ENCODE peak calls at places on chromosomes 12 and 14, in five cellular contexts. One of them, this sample, is unnamed.

GRCh38 chr12:131097247-131098177 is 143.8 kb downstream of the ADGRD1 start:
- DNase-seq in A549: no peak
- DNase-seq in body of pancreas: no peak
- DNase-seq in fibroblast of lung: no peak
- DNase-seq in stomach: no peak
- DNase-seq in this sample: peak; percentile 30

GRCh38 chr12:93699271-93700141 is 22.3 kb downstream of the CRADD start:
- DNase-seq in A549: no peak
- DNase-seq in body of pancreas: no peak
- DNase-seq in fibroblast of lung: peak; percentile 95
- DNase-seq in stomach: no peak
- DNase-seq in this sample: no peak

GRCh38 chr12:114913871-114914801 is 230.2 kb upstream of the TBX3 start:
- DNase-seq in body of pancreas: no peak
- DNase-seq in fibroblast of lung: peak; percentile 63
- DNase-seq in stomach: no peak
- DNase-seq in A549: peak; percentile 44
- DNase-seq in this sample: no peak

GRCh38 chr14:104545151-104545931 is 34.2 kb upstream of the C14orf180 start:
- DNase-seq in A549: no peak
- DNase-seq in stomach: no peak
- DNase-seq in fibroblast of lung: peak; percentile 5
- DNase-seq in body of pancreas: no peak
- DNase-seq in this sample: no peak

GRCh38 chr12:70695361-70696023 is 58.3 kb upstream of the PTPRB start:
- DNase-seq in A549: no peak
- DNase-seq in body of pancreas: no peak
- DNase-seq in stomach: no peak
- DNase-seq in fibroblast of lung: no peak
- DNase-seq in this sample: no peak

GRCh38 chr14:94239416-94239815 is 53.7 kb downstream of the SERPINA10 start:
- DNase-seq in fibroblast of lung: no peak
- DNase-seq in body of pancreas: no peak
- DNase-seq in A549: no peak
- DNase-seq in stomach: no peak
- DNase-seq in this sample: no peak

GRCh38 chr14:70156602-70157001 is 32.1 kb downstream of the SLC8A3 start:
- DNase-seq in stomach: no peak
- DNase-seq in body of pancreas: no peak
- DNase-seq in fibroblast of lung: no peak
- DNase-seq in A549: no peak
- DNase-seq in this sample: no peak

GRCh38 chr14:68987653-68988036 is 8.5 kb upstream of the ACTN1 start:
- DNase-seq in fibroblast of lung: no peak
- DNase-seq in A549: peak; percentile 25
- DNase-seq in stomach: no peak
- DNase-seq in body of pancreas: no peak
- DNase-seq in this sample: peak; percentile 80

GRCh38 chr14:49623941-49624806 is 3.6 kb downstream of the MGAT2 start:
- DNase-seq in stomach: no peak
- DNase-seq in fibroblast of lung: no peak
- DNase-seq in body of pancreas: no peak
- DNase-seq in A549: no peak
- DNase-seq in this sample: no peak

GRCh38 chr12:127363392-127363791 is 903.6 kb upstream of the TMEM132C start:
- DNase-seq in body of pancreas: no peak
- DNase-seq in A549: no peak
- DNase-seq in fibroblast of lung: no peak
- DNase-seq in stomach: no peak
- DNase-seq in this sample: no peak

GRCh38 chr12:2084553-2085296 is 31.9 kb downstream of the CACNA1C start:
- DNase-seq in fibroblast of lung: peak; percentile 80
- DNase-seq in body of pancreas: no peak
- DNase-seq in stomach: no peak
- DNase-seq in A549: no peak
- DNase-seq in this sample: no peak

GRCh38 chr12:6279256-6279628 is 31.2 kb upstream of the PLEKHG6 start:
- DNase-seq in body of pancreas: no peak
- DNase-seq in A549: no peak
- DNase-seq in fibroblast of lung: no peak
- DNase-seq in stomach: no peak
- DNase-seq in this sample: no peak

GRCh38 chr14:49051328-49052060 is 534.7 kb downstream of the RPS29 start:
- DNase-seq in stomach: no peak
- DNase-seq in fibroblast of lung: peak; percentile 73
- DNase-seq in body of pancreas: no peak
- DNase-seq in A549: no peak
- DNase-seq in this sample: no peak

GRCh38 chr12:9870311-9870866 is 1.2 kb upstream of the CLEC2B start:
- DNase-seq in A549: no peak
- DNase-seq in stomach: no peak
- DNase-seq in body of pancreas: no peak
- DNase-seq in fibroblast of lung: no peak
- DNase-seq in this sample: no peak

GRCh38 chr12:121534495-121535148 is 46.2 kb downstream of the KDM2B start:
- DNase-seq in body of pancreas: no peak
- DNase-seq in A549: no peak
- DNase-seq in stomach: no peak
- DNase-seq in fibroblast of lung: no peak
- DNase-seq in this sample: no peak
- H3K4me3 ChIP-seq in body of pancreas: no peak overlapping the region
- H3K4me3 ChIP-seq in A549: no peak overlapping the region
- H3K4me3 ChIP-seq in stomach: no peak overlapping the region
- H3K4me3 ChIP-seq in fibroblast of lung: no peak overlapping the region
- H3K4me3 ChIP-seq in this sample: no peak overlapping the region

DNA sequence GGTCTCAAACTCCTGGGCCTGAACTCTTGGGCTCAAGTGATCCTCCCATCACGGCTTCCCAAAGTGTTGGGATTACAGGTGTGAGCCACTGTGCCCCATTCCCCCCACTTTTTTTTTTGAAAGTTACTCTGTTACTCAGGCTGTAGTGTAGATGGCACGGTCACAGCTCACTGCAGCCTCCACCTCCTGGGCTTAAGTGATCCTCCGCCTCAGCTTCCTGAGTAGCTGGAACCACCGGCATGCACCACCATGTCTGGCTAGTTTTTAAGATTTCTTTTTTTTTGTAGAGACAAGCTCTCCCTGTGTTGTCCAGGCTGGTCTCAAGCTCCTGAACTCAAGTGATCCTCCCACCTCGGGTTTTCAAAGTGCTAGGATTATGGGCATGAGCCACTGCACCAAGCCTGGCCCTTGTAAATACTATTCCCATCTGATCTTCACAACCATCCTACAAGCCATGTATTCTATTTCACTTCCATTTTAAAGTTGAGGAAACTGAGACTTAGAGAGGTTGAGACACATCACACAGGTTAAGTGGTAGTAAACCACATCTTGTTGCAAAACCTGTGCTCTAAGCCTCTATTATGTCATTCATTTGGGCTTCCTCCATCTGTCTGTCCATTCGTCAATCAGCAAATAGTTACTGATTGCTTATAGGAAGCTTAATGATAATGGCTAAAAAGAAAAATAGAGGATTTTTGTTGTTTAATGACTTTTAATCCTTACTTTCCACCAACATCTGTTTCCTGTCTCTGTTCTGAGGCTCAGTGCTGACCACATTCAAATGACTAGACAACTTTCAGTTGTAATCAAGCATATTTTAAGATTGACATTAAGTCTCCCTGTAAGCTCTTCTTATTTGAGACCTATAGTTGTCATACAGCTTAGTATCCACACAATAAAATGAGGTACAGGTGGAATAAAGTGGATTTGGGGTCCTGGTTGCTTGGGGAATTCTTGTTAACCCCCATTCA is 9.2 kb downstream of the ASCL4 start:
- DNase-seq in body of pancreas: no peak
- DNase-seq in A549: no peak
- DNase-seq in fibroblast of lung: no peak
- DNase-seq in stomach: no peak
- DNase-seq in this sample: no peak
- H3K4me1 ChIP-seq in body of pancreas: no peaks in the 10 kb centered on the region
- H3K4me1 ChIP-seq in A549: no peaks in the 10 kb centered on the region
- H3K4me1 ChIP-seq in fibroblast of lung: no peaks in the 10 kb centered on the region
- H3K4me1 ChIP-seq in stomach: peaks cover 6% of the 10 kb centered on the region
- H3K4me1 ChIP-seq in this sample: no peaks in the 10 kb centered on the region

GRCh38 chr14:76844223-76844622 is 18.0 kb downstream of the LRRC74A start:
- DNase-seq in A549: peak; percentile 29
- DNase-seq in fibroblast of lung: peak; percentile 39
- DNase-seq in stomach: peak; percentile 32
- DNase-seq in body of pancreas: peak; percentile 79
- DNase-seq in this sample: peak; percentile 61
- TF ChIP-seq CTCF in A549: no peak
- TF ChIP-seq CTCF in fibroblast of lung: no peak
- TF ChIP-seq CTCF in stomach: no peak
- TF ChIP-seq CTCF in body of pancreas: peak; percentile 43
- TF ChIP-seq CTCF in this sample: peak; percentile 26

GRCh38 chr12:25384954-25385216 is 134.2 kb upstream of the KRAS start:
- DNase-seq in body of pancreas: no peak
- DNase-seq in A549: no peak
- DNase-seq in fibroblast of lung: no peak
- DNase-seq in stomach: no peak
- DNase-seq in this sample: no peak
- H3K4me3 ChIP-seq in body of pancreas: no peak overlapping the region
- H3K4me3 ChIP-seq in A549: peak overlapping the region; percentile 84
- H3K4me3 ChIP-seq in fibroblast of lung: peak overlapping the region; percentile 85
- H3K4me3 ChIP-seq in stomach: peak overlapping the region; percentile 51
- H3K4me3 ChIP-seq in this sample: peak overlapping the region; percentile 88

GRCh38 chr12:14275111-14275510 is 90.4 kb upstream of the ATF7IP start:
- DNase-seq in body of pancreas: no peak
- DNase-seq in A549: no peak
- DNase-seq in fibroblast of lung: no peak
- DNase-seq in stomach: no peak
- DNase-seq in this sample: no peak
- H3K4me1 ChIP-seq in body of pancreas: peaks cover 8% of the 10 kb centered on the region
- H3K4me1 ChIP-seq in A549: no peaks in the 10 kb centered on the region
- H3K4me1 ChIP-seq in fibroblast of lung: no peaks in the 10 kb centered on the region
- H3K4me1 ChIP-seq in stomach: peaks cover 11% of the 10 kb centered on the region
- H3K4me1 ChIP-seq in this sample: no peaks in the 10 kb centered on the region